ENCODE peak calls at places on chromosomes 1 and 21, in four cellular contexts. E is A549, P is endothelial cell, U is T follicular helper cell. C is an unnamed sample.
A peak's percentile ranks its signal among the peaks of the same experiment; 100 is the strongest.

GRCh38 chr1:30749691-30750583 is 7.6 kb downstream of the LAPTM5 start:
- DNase-seq in E (no peak), U (peak; percentile 82), P (no peak), C (no peak)

GRCh38 chr1:91529856-91530255 is 29.2 kb downstream of the CDC7 start:
- DNase-seq in E (peak; percentile 44), U (no peak), P (no peak), C (no peak)

GRCh38 chr1:161910516-161911077 is 113.1 kb downstream of the OLFML2B start:
- DNase-seq in U (no peak), E (no peak), P (no peak), C (no peak)

GRCh38 chr1:117838911-117839310 is 90.5 kb downstream of the GDAP2 start:
- DNase-seq in U (no peak), E (no peak), P (no peak), C (no peak)

GRCh38 chr21:42343101-42343500 is 7.7 kb downstream of the TFF2 start:
- DNase-seq in P (no peak), E (no peak), U (no peak), C (no peak)

GRCh38 chr1:23169727-23170335 is 1.2 kb upstream of the LUZP1 start:
- DNase-seq in P (peak; percentile 27), U (no peak), E (peak; percentile 43), C (no peak)

GRCh38 chr1:2921970-2922686 is 99.1 kb upstream of the ACTRT2 start:
- DNase-seq in E (peak; percentile 7), P (no peak), U (peak; percentile 11), C (peak; percentile 47)

GRCh38 chr1:228452194-228453021 is 34.8 kb upstream of the RNF187 start:
- DNase-seq in P (no peak), E (peak; percentile 21), U (no peak), C (no peak)

GRCh38 chr1:6162341-6162740 is 17.8 kb downstream of the CHD5 start:
- DNase-seq in E (no peak), U (no peak), P (no peak), C (no peak)

GRCh38 chr1:162056043-162056442 is 13.4 kb upstream of the NOS1AP start:
- DNase-seq in U (peak; percentile 15), P (peak; percentile 79), E (peak; percentile 72), C (peak; percentile 34)

GRCh38 chr1:25774921-25775774 is 24.8 kb upstream of the SELENON start:
- DNase-seq in E (no peak), U (peak; percentile 82), P (no peak), C (no peak)

GRCh38 chr1:60090662-60091061 is 17.1 kb upstream of the C1orf87 start:
- DNase-seq in E (no peak), P (no peak), U (no peak), C (no peak)

GRCh38 chr1:190453550-190453949 is 24.1 kb downstream of the BRINP3 start:
- DNase-seq in E (peak; percentile 29), P (no peak), U (no peak), C (no peak)

GRCh38 chr1:201025571-201026002 is 2.1 kb upstream of the KIF21B start:
- DNase-seq in U (no peak), P (peak; percentile 53), E (peak; percentile 43), C (peak; percentile 44)

GRCh38 chr1:2596530-2597333 is 10.2 kb downstream of the PRXL2B start:
- DNase-seq in P (no peak), U (no peak), E (no peak), C (no peak)

GRCh38 chr1:101264699-101265098 is 27.9 kb downstream of the S1PR1 start:
- DNase-seq in P (no peak), E (peak; percentile 9), U (no peak), C (no peak)

GRCh38 chr1:153789478-153790148 is 14.4 kb downstream of the SLC27A3 start:
- DNase-seq in E (no peak), U (no peak), P (no peak), C (no peak)

GRCh38 chr1:39692152-39693064 is 1.2 kb upstream of the HPCAL4 start:
- DNase-seq in P (no peak), E (no peak), U (no peak), C (no peak)

GRCh38 chr1:235946570-235946981 is 79.9 kb upstream of the LYST start:
- DNase-seq in U (no peak), P (no peak), E (no peak), C (no peak)

GRCh38 chr1:167538657-167539056 is 14.9 kb downstream of the CREG1 start:
- DNase-seq in U (no peak), E (peak; percentile 48), P (peak; percentile 17), C (no peak)

GRCh38 chr1:151495316-151495715 is 15.9 kb upstream of the CGN start:
- DNase-seq in U (no peak), E (no peak), P (no peak), C (no peak)

GRCh38 chr21:29436143-29436542 is 137.4 kb downstream of the BACH1 start:
- DNase-seq in P (no peak), E (no peak), U (peak; percentile 14), C (no peak)

GRCh38 chr1:16163882-16164820 is 8.3 kb upstream of the EPHA2 start:
- DNase-seq in P (no peak), E (peak; percentile 95), U (no peak), C (no peak)

C was measured in GM19239.